ENCODE peak calls at places on chromosome 7, in seven cellular contexts. X, W, N, J, F, H and C are unnamed samples.

GRCh38 chr7:831596-832291 is 532 bp upstream of the SUN1 start:
- DNase-seq in F (no peak), J (no peak), H (peak), W (no peak), N (no peak), X (peak), C (no peak)

GRCh38 chr7:22913116-22913515 is 90.5 kb upstream of the TOMM7 start:
- DNase-seq in X (no peak), W (no peak), H (no peak), F (no peak), J (no peak), N (no peak), C (no peak)

GRCh38 chr7:36440880-36441279 is 51.2 kb downstream of the ANLN start:
- DNase-seq in X (peak), N (peak), H (peak), W (no peak), F (no peak), J (no peak), C (no peak)

GRCh38 chr7:70417061-70417655 is 714.8 kb upstream of the GALNT17 start:
- DNase-seq in H (no peak), W (no peak), J (no peak), F (no peak), N (peak), X (no peak), C (no peak)

GRCh38 chr7:30521532-30521931 is 16.9 kb upstream of the GGCT start:
- DNase-seq in F (no peak), W (peak), X (no peak), N (no peak), H (peak), J (peak), C (peak)

GRCh38 chr7:55502988-55503514 is 69.3 kb downstream of the VOPP1 start:
- DNase-seq in X (no peak), W (no peak), H (no peak), F (no peak), J (no peak), N (no peak), C (no peak)

GRCh38 chr7:16203065-16203464 is 218.3 kb downstream of the CRPPA start:
- DNase-seq in X (no peak), W (peak), J (no peak), H (no peak), N (no peak), F (no peak), C (no peak)

GRCh38 chr7:37439282-37440021 is 9.2 kb downstream of the ELMO1 start:
- DNase-seq in X (no peak), J (no peak), W (no peak), F (no peak), H (no peak), N (no peak), C (no peak)

GRCh38 chr7:771241-772004 is 44.3 kb upstream of the PRKAR1B start:
- DNase-seq in H (peak), F (no peak), J (no peak), W (peak), X (no peak), N (no peak), C (peak)

GRCh38 chr7:13920053-13920697 is 69.3 kb downstream of the ETV1 start:
- DNase-seq in J (no peak), X (peak), W (peak), N (peak), F (no peak), H (peak), C (no peak)

GRCh38 chr7:127189885-127190284 is 62.9 kb downstream of the GRM8 start:
- DNase-seq in X (no peak), J (no peak), W (no peak), F (no peak), N (no peak), H (no peak), C (no peak)

GRCh38 chr7:22589641-22590141 is 89.7 kb upstream of the STEAP1B start:
- DNase-seq in W (no peak), H (peak), X (no peak), N (peak), J (peak), F (peak), C (no peak)

GRCh38 chr7:70598976-70599375 is 533.0 kb upstream of the GALNT17 start:
- DNase-seq in H (no peak), W (peak), X (peak), F (no peak), J (no peak), N (no peak), C (no peak)

GRCh38 chr7:63071920-63072319 is 926.7 kb upstream of the ZNF722 start:
- DNase-seq in N (no peak), X (no peak), J (no peak), F (no peak), H (no peak), W (no peak), C (no peak)

GRCh38 chr7:111855842-111856227 is 293.5 kb upstream of the IMMP2L start:
- DNase-seq in X (peak), N (peak), J (no peak), H (peak), F (no peak), W (no peak), C (no peak)

GRCh38 chr7:111852081-111852480 is 289.8 kb upstream of the IMMP2L start:
- DNase-seq in N (no peak), H (no peak), J (no peak), W (no peak), X (no peak), F (no peak), C (no peak)

GRCh38 chr7:111858331-111858730 is 296.0 kb upstream of the IMMP2L start:
- DNase-seq in X (no peak), W (no peak), H (no peak), F (no peak), J (no peak), N (no peak), C (no peak)

GRCh38 chr7:111855161-111855841 is 293.0 kb upstream of the IMMP2L start:
- DNase-seq in N (peak), X (peak), H (peak), F (no peak), J (no peak), W (peak), C (no peak)

DNA sequence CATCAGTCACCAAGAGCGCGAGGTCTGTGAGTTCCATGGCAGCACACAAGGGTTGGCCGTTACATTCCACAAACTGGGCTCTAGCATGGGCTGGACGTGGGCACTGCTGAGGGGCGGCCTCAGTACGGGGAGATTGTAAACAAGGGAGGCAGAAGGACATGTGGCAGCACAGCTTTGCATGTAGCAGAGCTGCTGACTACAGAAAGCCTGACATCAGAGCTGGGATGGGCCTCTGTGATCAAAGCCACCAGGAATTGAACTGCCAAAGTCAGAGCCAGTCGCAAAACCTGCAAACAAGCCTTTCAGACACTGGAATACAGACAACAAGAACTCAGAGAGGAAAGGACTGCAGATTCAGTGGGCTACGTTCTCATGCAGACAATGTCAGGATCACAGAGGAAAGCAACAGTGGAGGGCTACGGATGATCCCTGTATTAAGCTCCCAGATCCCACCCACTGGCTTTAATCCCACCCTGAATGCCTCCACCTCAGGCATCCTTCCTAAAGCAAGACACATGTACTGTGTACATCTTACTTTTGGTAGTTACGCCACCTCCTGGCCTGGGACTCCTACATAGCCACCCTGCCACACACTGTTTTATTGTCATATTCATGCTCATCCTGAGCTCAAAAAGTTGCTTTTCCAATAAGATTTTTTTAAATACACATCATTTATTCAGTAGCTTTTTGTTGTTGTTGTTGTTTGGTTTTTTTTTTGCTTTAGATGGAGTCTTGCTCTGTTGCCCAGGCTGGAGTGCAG is 291.1 kb upstream of the IMMP2L start:
- DNase-seq in X (no peak), F (no peak), W (no peak), H (no peak), N (peak), J (no peak), C (no peak)
- TF ChIP-seq CTCF in X (no peak), F (no peak), W (no peak), H (peak), N (peak), J (no peak), C (no peak)

GRCh38 chr7:92133133-92133736 is 1.0 kb downstream of the CYP51A1 start:
- DNase-seq in W (peak), J (no peak), F (no peak), X (no peak), H (no peak), N (no peak), C (no peak)

GRCh38 chr7:92133737-92134270 is 473 bp downstream of the CYP51A1 start:
- DNase-seq in X (peak), N (peak), F (peak), H (peak), J (peak), W (peak), C (peak)

GRCh38 chr7:92134271-92135099 is at the start of gene CYP51A1:
- DNase-seq in J (peak), F (peak), H (peak), N (peak), W (peak), X (peak), C (peak)

GRCh38 chr7:92131093-92131492 is 3.2 kb downstream of the CYP51A1 start:
- DNase-seq in X (no peak), F (no peak), J (no peak), W (no peak), N (no peak), H (no peak), C (no peak)

DNA sequence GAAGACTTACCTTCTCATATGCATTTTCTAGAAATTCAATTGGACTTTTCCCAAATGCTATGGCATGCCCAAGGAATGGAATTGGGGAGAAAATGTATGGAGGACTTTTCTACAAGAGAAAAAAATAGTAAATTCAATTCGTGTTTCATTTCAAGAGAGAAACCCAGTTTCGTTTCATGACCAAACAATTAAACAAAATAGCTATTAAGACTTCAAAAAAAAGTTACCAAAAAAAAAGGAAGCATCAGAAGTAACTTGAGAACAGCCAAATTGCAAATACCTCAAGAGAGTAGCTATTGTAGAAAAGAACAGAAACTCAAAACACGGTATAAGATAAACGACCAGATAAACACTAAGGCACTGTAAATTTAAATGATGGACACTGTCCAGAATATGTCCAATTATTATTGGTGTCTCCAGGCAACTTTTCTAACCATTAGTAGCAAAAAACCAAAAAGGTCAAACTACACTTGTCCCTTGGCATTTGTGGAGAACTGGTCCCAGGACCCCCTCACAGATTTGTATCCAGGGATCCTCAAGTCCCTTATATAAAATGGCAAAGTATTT is 2.4 kb downstream of the CYP51A1 start:
- DNase-seq in F (no peak), W (no peak), X (no peak), J (no peak), N (no peak), H (no peak), C (no peak)
- H3K4me3 ChIP-seq in F (peak), W (no peak), X (no peak), J (no peak), N (peak), H (no peak), C (no peak)

GRCh38 chr7:131897790-131898165 is 341.4 kb upstream of the PODXL start:
- DNase-seq in J (no peak), F (no peak), N (no peak), X (no peak), H (no peak), W (no peak), C (no peak)
- H3K27ac ChIP-seq in J (no peak), F (no peak), N (no peak), X (peak), H (no peak), W (no peak), C (no peak)

GRCh38 chr7:107838816-107839584 is 36.0 kb upstream of the SLC26A3 start:
- DNase-seq in F (no peak), W (no peak), X (no peak), H (no peak), J (no peak), N (no peak), C (no peak)

GRCh38 chr7:107838024-107838423 is 35.0 kb upstream of the SLC26A3 start:
- DNase-seq in J (no peak), W (no peak), X (no peak), F (no peak), N (no peak), H (no peak), C (no peak)

GRCh38 chr7:107834401-107834800 is 31.4 kb upstream of the SLC26A3 start:
- DNase-seq in W (no peak), X (no peak), J (no peak), F (no peak), N (no peak), H (no peak), C (no peak)

GRCh38 chr7:107836237-107837144 is 33.5 kb upstream of the SLC26A3 start:
- DNase-seq in N (no peak), H (no peak), X (peak), W (no peak), J (no peak), F (no peak), C (no peak)

GRCh38 chr7:107837145-107837512 is 34.1 kb upstream of the SLC26A3 start:
- DNase-seq in H (no peak), N (no peak), X (no peak), J (no peak), W (no peak), F (no peak), C (no peak)
- TF ChIP-seq CTCF in H (no peak), N (no peak), X (no peak), J (no peak), W (no peak), F (no peak), C (no peak)

DNA sequence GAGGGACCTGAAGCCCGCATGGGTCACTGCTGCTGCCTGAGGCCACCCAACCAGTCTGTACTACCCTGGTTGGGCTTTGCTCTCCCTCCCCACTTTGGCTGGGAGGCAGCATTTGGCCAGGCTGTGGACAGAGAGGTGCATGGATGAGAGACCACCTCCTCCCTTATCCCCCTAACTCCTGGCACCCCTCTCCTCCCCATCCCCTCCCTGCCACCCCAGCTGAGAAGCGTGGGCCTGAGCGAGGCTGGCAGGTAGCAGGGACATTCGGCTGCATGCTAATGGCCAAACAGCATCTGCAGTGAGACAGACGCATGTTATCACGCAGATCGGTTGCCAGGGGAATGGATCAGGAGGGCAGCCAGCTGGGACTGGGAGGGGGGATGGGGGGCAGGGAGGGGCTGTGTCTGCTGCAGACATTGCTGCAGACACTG is 2.5 kb downstream of the TMEM130 start:
- DNase-seq in W (no peak), F (peak), X (no peak), N (peak), H (peak), J (no peak), C (no peak)
- H3K4me3 ChIP-seq in W (no peak), F (no peak), X (no peak), N (no peak), H (no peak), J (no peak), C (no peak)

DNA sequence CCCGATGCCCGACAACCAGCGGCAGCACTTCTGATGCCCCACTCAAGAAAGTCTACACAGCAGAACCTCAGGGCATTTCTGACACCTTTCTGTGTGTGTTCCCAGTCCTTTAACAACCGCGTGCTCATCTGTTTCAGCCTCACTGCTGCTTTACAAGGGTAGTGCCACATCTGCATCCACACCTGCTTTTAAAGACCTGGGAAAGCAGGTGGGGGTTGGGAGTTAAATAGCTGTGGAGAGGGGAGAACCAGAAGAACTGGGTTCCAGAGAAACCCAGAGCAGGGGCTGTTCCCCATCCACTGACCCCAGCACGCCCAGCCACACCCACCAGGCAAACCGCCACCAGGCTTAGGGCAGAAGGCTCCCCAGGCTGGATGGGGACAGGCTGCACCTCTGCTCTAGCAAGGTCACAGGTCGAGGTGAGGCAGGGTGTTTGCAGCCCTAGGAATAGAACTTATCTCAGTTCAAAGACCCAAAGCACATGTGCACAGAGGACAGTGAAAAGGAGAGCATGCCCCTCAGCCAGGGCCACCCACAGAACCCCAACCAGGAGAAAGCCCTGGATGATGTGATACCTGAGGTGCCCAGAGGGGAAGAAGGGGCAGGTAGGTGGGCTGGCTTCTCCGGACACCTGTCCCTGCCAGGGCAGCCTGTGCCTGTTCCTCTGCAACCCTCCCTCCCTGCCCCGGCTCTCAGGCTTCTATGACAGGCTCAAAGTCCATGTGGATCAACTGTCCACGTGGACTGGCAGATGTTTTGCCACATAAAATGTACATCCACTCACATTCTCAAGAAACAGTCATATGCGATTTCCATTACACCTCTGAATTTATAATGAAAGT is 51.3 kb downstream of the COBL start:
- DNase-seq in N (no peak), W (peak), F (no peak), H (no peak), J (no peak), X (no peak), C (peak)
- H3K27ac ChIP-seq in N (no peak), W (peak), F (no peak), H (no peak), J (peak), X (no peak), C (peak)

GRCh38 chr7:139317954-139318505 is 23.1 kb upstream of the FMC1 start:
- DNase-seq in F (no peak), J (no peak), H (no peak), X (no peak), N (no peak), W (no peak), C (no peak)

DNA sequence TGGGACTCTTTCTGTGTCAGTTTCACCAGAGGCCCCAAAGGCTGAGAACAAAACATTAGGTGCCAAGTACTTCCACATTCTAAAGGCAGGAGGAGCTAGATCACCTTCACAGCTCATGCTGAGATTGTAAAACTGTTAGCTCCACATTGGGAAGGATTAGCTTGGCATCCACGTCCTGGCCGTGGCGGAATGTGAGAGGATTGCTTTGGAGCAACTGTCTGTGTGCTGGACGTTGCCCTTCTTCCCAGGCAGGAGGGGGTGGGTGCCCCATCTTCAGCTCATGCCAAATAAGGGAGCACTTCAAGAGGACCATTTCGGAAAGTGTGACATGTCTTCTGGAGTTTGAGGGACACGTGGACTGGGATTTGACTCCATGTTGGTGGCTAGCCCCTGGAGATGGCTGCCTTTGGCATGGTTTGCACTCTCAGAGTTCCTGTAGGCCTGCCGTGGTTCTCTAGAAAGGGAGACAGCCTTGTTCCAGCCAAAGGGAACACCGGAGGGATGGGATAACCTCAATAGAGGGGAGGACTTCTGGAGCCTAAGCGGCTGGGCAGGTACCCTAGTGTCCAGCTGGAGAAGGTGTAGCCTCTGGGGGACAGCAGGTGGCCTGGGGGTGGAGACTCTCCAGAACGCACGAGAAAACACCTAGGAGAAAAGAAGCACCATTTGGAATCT is 19.9 kb upstream of the FMC1 start:
- DNase-seq in H (peak), X (peak), J (no peak), N (peak), F (no peak), W (no peak), C (no peak)
- TF ChIP-seq CTCF in H (peak), X (peak), J (peak), N (peak), F (no peak), W (peak), C (no peak)